ENCODE peak calls at places on chromosomes 12 and 14, in four cellular contexts. E is A549, J is K562, O is HepG2. T is an unnamed sample.

GRCh38 chr14:54420478-54421116 is 20.6 kb downstream of the CNIH1 start:
- DNase-seq in O (peak), E (peak), J (peak), T (peak)

GRCh38 chr14:58792421-58792820 is 154.7 kb downstream of the DACT1 start:
- DNase-seq in E (no peak), O (no peak), J (no peak), T (no peak)

GRCh38 chr14:85308531-85309300 is 221.2 kb upstream of the FLRT2 start:
- DNase-seq in J (no peak), O (no peak), E (no peak), T (no peak)

GRCh38 chr12:56914256-56914655 is 20.0 kb downstream of the SDR9C7 start:
- DNase-seq in J (no peak), E (no peak), O (no peak), T (no peak)

GRCh38 chr14:99821519-99822165 is 28.4 kb downstream of the EML1 start:
- DNase-seq in E (no peak), J (peak), O (no peak), T (no peak)

GRCh38 chr12:105319691-105320209 is 10.7 kb upstream of the C12orf75 start:
- DNase-seq in O (no peak), E (no peak), J (no peak), T (no peak)

GRCh38 chr12:20561886-20562285 is 133.2 kb upstream of the SLCO1C1 start:
- DNase-seq in J (no peak), E (no peak), O (no peak), T (no peak)

GRCh38 chr12:52205584-52206308 is 13.9 kb upstream of the KRT80 start:
- DNase-seq in J (no peak), E (no peak), O (no peak), T (no peak)

GRCh38 chr12:24045816-24046257 is 96.4 kb upstream of the SOX5 start:
- DNase-seq in O (peak), J (peak), E (no peak), T (no peak)

GRCh38 chr14:78764240-78764639 is 594.1 kb downstream of the NRXN3 start:
- DNase-seq in J (no peak), E (no peak), O (no peak), T (no peak)

GRCh38 chr12:122999196-122999946 is 18.9 kb downstream of the ARL6IP4 start:
- DNase-seq in J (no peak), O (no peak), E (no peak), T (no peak)

GRCh38 chr12:27899151-27899661 is 73.3 kb downstream of the PTHLH start:
- DNase-seq in E (no peak), J (no peak), O (peak), T (no peak)

GRCh38 chr14:67331368-67332125 is 28.1 kb downstream of the ATP6V1D start:
- DNase-seq in O (no peak), E (no peak), J (no peak), T (no peak)

GRCh38 chr14:74616507-74616906 is 4.5 kb upstream of the LTBP2 start:
- DNase-seq in O (no peak), E (peak), J (peak), T (no peak)

GRCh38 chr14:55256586-55256985 is 14.6 kb upstream of the FBXO34 start:
- DNase-seq in J (no peak), O (no peak), E (no peak), T (no peak)

GRCh38 chr12:112353389-112353788 is 28.8 kb downstream of the HECTD4 start:
- DNase-seq in O (no peak), E (no peak), J (peak), T (no peak)

GRCh38 chr14:79967001-79967400 is 244.3 kb downstream of the DIO2 start:
- DNase-seq in J (no peak), O (no peak), E (no peak), T (no peak)

GRCh38 chr14:79965896-79966295 is 245.4 kb downstream of the DIO2 start:
- DNase-seq in O (no peak), J (no peak), E (no peak), T (no peak)

GRCh38 chr14:79972230-79972629 is 239.1 kb downstream of the DIO2 start:
- DNase-seq in E (no peak), J (no peak), O (no peak), T (no peak)

GRCh38 chr14:79967453-79967852 is 243.9 kb downstream of the DIO2 start:
- DNase-seq in E (no peak), O (no peak), J (no peak), T (no peak)

GRCh38 chr14:79971330-79971729 is 240.0 kb downstream of the DIO2 start:
- DNase-seq in O (no peak), J (no peak), E (no peak), T (no peak)
- TF ChIP-seq NR3C1 in O (no peak), J (no peak), E (no peak), T (no peak)

GRCh38 chr14:71358209-71358931 is 451.1 kb downstream of the PCNX1 start:
- DNase-seq in O (no peak), J (no peak), E (no peak), T (no peak)

GRCh38 chr14:71354801-71355200 is 447.5 kb downstream of the PCNX1 start:
- DNase-seq in E (no peak), J (no peak), O (no peak), T (no peak)

GRCh38 chr14:71359823-71360222 is 452.6 kb downstream of the PCNX1 start:
- DNase-seq in O (no peak), J (no peak), E (no peak), T (no peak)

GRCh38 chr14:71354142-71354541 is 446.9 kb downstream of the PCNX1 start:
- DNase-seq in E (no peak), J (no peak), O (no peak), T (no peak)

GRCh38 chr14:71355324-71356201 is 448.3 kb downstream of the PCNX1 start:
- DNase-seq in O (no peak), J (peak), E (no peak), T (no peak)
- TF ChIP-seq NR3C1 in O (no peak), J (no peak), E (no peak), T (no peak)

GRCh38 chr12:29726321-29726692 is 57.4 kb downstream of the TMTC1 start:
- DNase-seq in O (no peak), J (no peak), E (no peak), T (no peak)
- TF ChIP-seq NR3C1 in O (no peak), J (no peak), E (no peak), T (no peak)

GRCh38 chr14:23321572-23322547 is 603 bp downstream of the PABPN1 start:
- DNase-seq in O (peak), E (peak), J (peak), T (peak)
- TF ChIP-seq NR3C1 in O (peak), E (no peak), J (no peak), T (no peak)

DNA sequence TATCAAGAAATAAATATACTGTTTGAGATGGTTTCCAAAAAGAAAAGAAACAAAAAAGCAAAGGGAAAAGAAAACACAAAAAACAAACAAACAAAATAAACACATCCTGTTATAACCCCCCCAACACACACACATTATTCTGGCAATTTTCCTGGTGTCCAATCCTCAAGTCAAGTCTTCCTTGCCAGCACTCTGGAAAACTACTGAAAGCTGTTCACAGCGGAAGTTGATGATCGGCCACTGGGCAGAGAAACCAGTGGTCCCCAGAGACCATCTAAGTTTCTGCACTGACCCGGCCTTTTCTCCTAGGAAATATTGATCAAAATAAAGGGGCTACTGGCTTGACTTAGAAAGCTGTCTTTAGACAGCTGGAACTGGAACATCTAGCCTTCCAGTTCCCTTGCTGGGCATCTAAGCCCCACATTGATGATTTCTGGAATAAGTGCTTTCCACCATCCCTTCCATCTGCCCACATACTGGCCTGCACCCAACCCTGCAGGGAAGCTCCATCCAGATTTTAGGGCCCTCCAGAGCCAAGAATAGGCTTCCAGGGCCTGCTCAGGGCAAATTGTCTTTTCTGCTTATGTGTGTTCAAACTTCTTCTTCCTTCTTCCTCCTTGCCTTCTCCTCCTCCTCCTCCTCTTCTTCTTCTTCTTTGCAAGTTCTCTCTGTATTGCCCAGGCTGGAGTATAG is 11.6 kb upstream of the PPP1CC start:
- DNase-seq in O (no peak), J (no peak), E (no peak), T (no peak)
- TF ChIP-seq NR3C1 in O (no peak), J (no peak), E (no peak), T (no peak)

GRCh38 chr12:7091660-7092228 is 501 bp downstream of the C1R start:
- DNase-seq in O (no peak), J (no peak), E (no peak), T (no peak)

GRCh38 chr12:7091171-7091570 is 1.1 kb downstream of the C1R start:
- DNase-seq in J (no peak), O (no peak), E (no peak), T (no peak)

GRCh38 chr12:7089196-7089871 is 2.9 kb downstream of the C1R start:
- DNase-seq in J (no peak), O (no peak), E (no peak), T (no peak)

GRCh38 chr12:7092229-7092985 is at the start of gene C1R:
- DNase-seq in O (peak), J (peak), E (peak), T (peak)

DNA sequence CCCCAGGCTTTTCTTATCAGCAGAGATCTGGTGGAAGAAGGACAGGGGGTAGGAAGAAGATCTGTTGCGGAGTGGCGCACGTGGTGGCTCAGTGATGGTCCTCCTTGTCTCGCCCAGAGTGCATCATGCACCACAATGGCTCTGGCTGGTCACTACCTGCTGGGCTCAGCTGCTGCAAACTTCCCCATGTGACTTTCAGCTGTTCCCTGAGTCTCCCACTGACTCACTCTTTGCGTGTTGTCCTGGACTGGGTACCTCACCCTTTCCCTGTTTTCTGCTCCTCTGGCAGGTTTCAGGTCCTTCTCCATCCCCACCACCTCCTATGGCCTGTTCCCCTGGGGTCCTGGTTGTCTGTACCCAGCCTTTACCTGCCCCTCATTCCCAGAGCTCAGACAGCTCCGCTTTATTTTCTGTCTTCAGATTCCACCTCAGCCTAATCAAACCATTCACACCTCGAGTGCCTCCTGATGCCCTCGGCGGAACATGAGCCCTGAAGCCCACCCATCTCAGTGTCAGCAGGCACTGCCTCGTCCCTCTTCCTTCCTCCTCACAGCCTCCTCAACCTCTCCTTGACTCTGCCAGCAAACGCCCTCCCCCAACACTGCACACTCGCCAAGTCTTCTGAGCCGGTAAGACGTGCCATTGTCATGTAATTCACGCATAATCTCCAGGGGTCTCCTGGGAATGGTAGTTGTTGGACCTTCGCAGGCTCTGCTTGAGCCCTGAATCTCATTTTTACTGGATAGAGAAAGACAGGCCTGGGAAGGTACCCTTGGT is 1.8 kb downstream of the C1R start:
- DNase-seq in O (no peak), J (no peak), E (no peak), T (peak)
- TF ChIP-seq NR3C1 in O (no peak), J (no peak), E (no peak), T (no peak)

GRCh38 chr12:69886715-69887114 is 61.7 kb downstream of the MYRFL start:
- DNase-seq in O (no peak), J (no peak), E (no peak), T (no peak)
- TF ChIP-seq NR3C1 in O (no peak), J (no peak), E (no peak), T (no peak)

GRCh38 chr14:94689218-94689984 is 77.2 kb downstream of the SERPINA3 start:
- DNase-seq in E (peak), J (peak), O (no peak), T (peak)
- TF ChIP-seq NR3C1 in E (no peak), J (no peak), O (no peak), T (no peak)

GRCh38 chr12:32727237-32727636 is 28.5 kb downstream of the YARS2 start:
- DNase-seq in E (no peak), J (peak), O (no peak), T (no peak)
- TF ChIP-seq NR3C1 in E (no peak), J (no peak), O (no peak), T (no peak)

T was measured in WTC11.